ENCODE peak calls at places on chromosome 17, in four cellular contexts. One of them, this sample, is unnamed.

GRCh38 chr17:13476722-13477121 is 125.0 kb downstream of the HS3ST3A1 start:
- DNase-seq in K562: no peak
- DNase-seq in GM12878: no peak
- DNase-seq in HepG2: no peak
- DNase-seq in this sample: no peak

GRCh38 chr17:62150471-62150870 is 85.4 kb upstream of the MED13 start:
- DNase-seq in K562: no peak
- DNase-seq in GM12878: no peak
- DNase-seq in HepG2: no peak
- DNase-seq in this sample: no peak

GRCh38 chr17:48024149-48025039 is 13.2 kb downstream of the COPZ2 start:
- DNase-seq in HepG2: no peak
- DNase-seq in GM12878: no peak
- DNase-seq in K562: no peak
- DNase-seq in this sample: no peak

GRCh38 chr17:10107320-10108165 is 90.9 kb downstream of the GAS7 start:
- DNase-seq in HepG2: no peak
- DNase-seq in GM12878: no peak
- DNase-seq in K562: no peak
- DNase-seq in this sample: no peak

GRCh38 chr17:46876353-46876887 is 25.0 kb downstream of the WNT9B start:
- DNase-seq in K562: peak
- DNase-seq in HepG2: peak
- DNase-seq in GM12878: no peak
- DNase-seq in this sample: peak

GRCh38 chr17:10616502-10617119 is 40.5 kb downstream of the MYH3 start:
- DNase-seq in HepG2: peak
- DNase-seq in GM12878: no peak
- DNase-seq in K562: peak
- DNase-seq in this sample: peak

GRCh38 chr17:42659079-42659931 is at the start of gene TUBG2:
- DNase-seq in K562: no peak
- DNase-seq in GM12878: no peak
- DNase-seq in HepG2: peak
- DNase-seq in this sample: peak

GRCh38 chr17:36049643-36050042 is 14.4 kb upstream of the CCL18 start:
- DNase-seq in HepG2: no peak
- DNase-seq in GM12878: no peak
- DNase-seq in K562: no peak
- DNase-seq in this sample: no peak

GRCh38 chr17:76529224-76529642 is 8.3 kb downstream of the CYGB start:
- DNase-seq in HepG2: no peak
- DNase-seq in GM12878: no peak
- DNase-seq in K562: no peak
- DNase-seq in this sample: no peak

GRCh38 chr17:54968954-54969400 is 412 bp downstream of the STXBP4 start:
- DNase-seq in GM12878: no peak
- DNase-seq in HepG2: peak
- DNase-seq in K562: no peak
- DNase-seq in this sample: peak

GRCh38 chr17:77634710-77635109 is 323.8 kb upstream of the TNRC6C start:
- DNase-seq in K562: no peak
- DNase-seq in HepG2: no peak
- DNase-seq in GM12878: peak
- DNase-seq in this sample: no peak

GRCh38 chr17:31321481-31321880 is at the start of gene EVI2A:
- DNase-seq in HepG2: no peak
- DNase-seq in K562: no peak
- DNase-seq in GM12878: peak
- DNase-seq in this sample: no peak

GRCh38 chr17:19753049-19753444 is 4.9 kb upstream of the ALDH3A1 start:
- DNase-seq in K562: no peak
- DNase-seq in HepG2: no peak
- DNase-seq in GM12878: no peak
- DNase-seq in this sample: no peak

GRCh38 chr17:21171309-21171922 is 42.5 kb downstream of the TMEM11 start:
- DNase-seq in GM12878: peak
- DNase-seq in K562: no peak
- DNase-seq in HepG2: no peak
- DNase-seq in this sample: no peak

GRCh38 chr17:18227635-18228034 is 2.2 kb downstream of the LLGL1 start:
- DNase-seq in K562: no peak
- DNase-seq in GM12878: no peak
- DNase-seq in HepG2: no peak
- DNase-seq in this sample: no peak

GRCh38 chr17:7261377-7262191 is 694 bp downstream of the CLDN7 start:
- DNase-seq in GM12878: no peak
- DNase-seq in HepG2: no peak
- DNase-seq in K562: peak
- DNase-seq in this sample: no peak

GRCh38 chr17:17510456-17511292 is 14.5 kb upstream of the RASD1 start:
- DNase-seq in K562: no peak
- DNase-seq in HepG2: no peak
- DNase-seq in GM12878: no peak
- DNase-seq in this sample: no peak

GRCh38 chr17:56973520-56973919 is 4.4 kb upstream of the SCPEP1 start:
- DNase-seq in GM12878: no peak
- DNase-seq in K562: no peak
- DNase-seq in HepG2: no peak
- DNase-seq in this sample: no peak

GRCh38 chr17:81173761-81174160 is 7.7 kb upstream of the AATK start:
- DNase-seq in GM12878: no peak
- DNase-seq in HepG2: no peak
- DNase-seq in K562: no peak
- DNase-seq in this sample: no peak

GRCh38 chr17:48011405-48012150 is 26.0 kb downstream of the COPZ2 start:
- DNase-seq in GM12878: no peak
- DNase-seq in HepG2: peak
- DNase-seq in K562: peak
- DNase-seq in this sample: peak

GRCh38 chr17:32936894-32937500 is 9.0 kb downstream of the TMEM98 start:
- DNase-seq in K562: peak
- DNase-seq in HepG2: peak
- DNase-seq in GM12878: no peak
- DNase-seq in this sample: peak

GRCh38 chr17:81388612-81389367 is 6.5 kb upstream of the BAHCC1 start:
- DNase-seq in HepG2: peak
- DNase-seq in GM12878: no peak
- DNase-seq in K562: no peak
- DNase-seq in this sample: no peak

GRCh38 chr17:81735181-81736102 is 23.4 kb downstream of the SLC25A10 start:
- DNase-seq in K562: peak
- DNase-seq in GM12878: peak
- DNase-seq in HepG2: no peak
- DNase-seq in this sample: no peak

GRCh38 chr17:41635121-41636097 is 11.0 kb upstream of the KRT17 start:
- DNase-seq in K562: no peak
- DNase-seq in GM12878: no peak
- DNase-seq in HepG2: no peak
- DNase-seq in this sample: no peak

GRCh38 chr17:81578038-81578441 is 25.9 kb upstream of the FAAP100 start:
- DNase-seq in HepG2: peak
- DNase-seq in GM12878: no peak
- DNase-seq in K562: no peak
- DNase-seq in this sample: no peak

GRCh38 chr17:10114931-10115535 is 83.4 kb downstream of the GAS7 start:
- DNase-seq in HepG2: no peak
- DNase-seq in GM12878: peak
- DNase-seq in K562: no peak
- DNase-seq in this sample: no peak

GRCh38 chr17:81685108-81685507 is 1.3 kb downstream of the HGS start:
- DNase-seq in HepG2: no peak
- DNase-seq in GM12878: no peak
- DNase-seq in K562: no peak
- DNase-seq in this sample: no peak

GRCh38 chr17:81717049-81717765 is 5.1 kb downstream of the SLC25A10 start:
- DNase-seq in HepG2: no peak
- DNase-seq in GM12878: no peak
- DNase-seq in K562: no peak
- DNase-seq in this sample: no peak

GRCh38 chr17:81329927-81330883 is 35.1 kb upstream of the SLC38A10 start:
- DNase-seq in K562: no peak
- DNase-seq in HepG2: peak
- DNase-seq in GM12878: no peak
- DNase-seq in this sample: peak

GRCh38 chr17:42114118-42114517 is 1.6 kb upstream of the DHX58 start:
- DNase-seq in K562: no peak
- DNase-seq in GM12878: no peak
- DNase-seq in HepG2: no peak
- DNase-seq in this sample: no peak

DNA sequence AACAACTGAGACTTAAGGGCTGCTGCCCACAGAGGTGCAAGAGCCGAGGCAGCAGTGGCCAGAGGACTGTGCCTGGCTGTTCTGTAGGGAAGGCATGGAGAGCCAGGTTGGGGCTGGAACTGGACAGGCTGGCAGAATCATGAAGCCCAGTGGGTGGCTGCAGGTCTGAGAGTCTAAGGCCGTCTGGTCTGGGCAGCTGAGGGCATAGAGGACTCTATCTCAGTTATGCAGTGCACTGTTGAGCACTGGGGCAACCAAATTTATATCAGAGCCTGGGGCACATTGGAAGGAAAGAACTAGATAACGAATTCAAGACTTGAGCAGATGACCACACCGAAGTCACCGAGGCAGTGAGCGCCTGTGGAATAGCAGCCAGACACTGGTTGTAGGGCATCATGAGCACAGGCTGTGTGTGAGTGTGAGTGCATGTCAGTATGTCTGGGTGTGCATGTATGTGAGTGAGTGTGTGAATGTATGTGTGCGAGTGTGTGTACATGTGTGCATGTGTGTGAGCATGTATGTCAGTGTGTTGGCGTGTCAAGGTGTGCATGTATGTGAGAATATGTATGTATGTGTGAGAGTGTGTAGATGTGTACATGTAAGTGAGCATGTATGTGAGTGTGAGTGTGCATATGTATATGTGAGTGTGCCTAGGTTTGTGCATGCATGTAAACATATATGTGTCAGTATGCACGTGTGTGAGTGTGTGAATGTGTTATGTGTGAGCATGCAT is 36.9 kb downstream of the RGS9 start:
- DNase-seq in HepG2: no peak
- DNase-seq in GM12878: no peak
- DNase-seq in K562: no peak
- DNase-seq in this sample: no peak
- TF ChIP-seq FOXK2 in HepG2: no peak
- TF ChIP-seq FOXK2 in GM12878: no peak
- TF ChIP-seq FOXK2 in K562: no peak
- TF ChIP-seq FOXK2 in this sample: no peak

GRCh38 chr17:27569884-27570577 is 61.0 kb upstream of the LGALS9 start:
- DNase-seq in GM12878: no peak
- DNase-seq in K562: peak
- DNase-seq in HepG2: peak
- DNase-seq in this sample: no peak

GRCh38 chr17:27572665-27573064 is 58.3 kb upstream of the LGALS9 start:
- DNase-seq in K562: no peak
- DNase-seq in GM12878: no peak
- DNase-seq in HepG2: no peak
- DNase-seq in this sample: no peak

GRCh38 chr17:27570578-27570914 is 60.4 kb upstream of the LGALS9 start:
- DNase-seq in GM12878: no peak
- DNase-seq in K562: no peak
- DNase-seq in HepG2: no peak
- DNase-seq in this sample: no peak

GRCh38 chr17:27573548-27573947 is 57.4 kb upstream of the LGALS9 start:
- DNase-seq in GM12878: no peak
- DNase-seq in HepG2: no peak
- DNase-seq in K562: no peak
- DNase-seq in this sample: no peak

DNA sequence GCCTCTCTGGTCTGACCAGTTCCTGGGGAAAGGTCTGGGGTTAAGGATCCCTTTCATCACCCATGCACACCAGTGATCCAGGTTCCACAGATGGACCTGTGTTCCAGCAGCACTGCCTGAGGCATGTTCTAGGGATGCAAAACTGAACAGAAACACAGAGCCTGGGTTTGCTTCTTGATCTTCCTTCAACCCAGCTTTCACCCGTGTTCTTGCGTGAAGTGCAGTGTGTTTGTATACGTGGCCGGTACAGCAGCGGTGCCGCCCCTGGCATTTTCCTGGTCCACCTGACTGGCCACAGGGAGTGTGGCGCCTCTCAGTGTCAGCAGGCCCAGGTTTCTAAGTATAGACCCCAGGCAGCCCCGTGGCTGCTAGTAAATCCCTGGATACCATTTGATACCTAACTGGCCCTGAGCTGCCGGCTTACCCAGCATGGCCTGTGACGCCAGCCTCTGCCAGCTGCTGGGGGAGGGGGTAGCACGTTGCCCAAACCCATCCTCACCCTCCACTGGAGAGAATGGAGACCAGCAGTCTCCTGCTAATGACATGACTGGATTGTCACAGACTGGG is 59.3 kb upstream of the LGALS9 start:
- DNase-seq in GM12878: no peak
- DNase-seq in K562: no peak
- DNase-seq in HepG2: no peak
- DNase-seq in this sample: no peak
- TF ChIP-seq SP1 in GM12878: no peak
- TF ChIP-seq SP1 in K562: no peak
- TF ChIP-seq SP1 in HepG2: no peak
- TF ChIP-seq SP1 in this sample: no peak

GRCh38 chr17:51692917-51693316 is 432.6 kb downstream of the UTP18 start:
- DNase-seq in HepG2: no peak
- DNase-seq in K562: no peak
- DNase-seq in GM12878: no peak
- DNase-seq in this sample: no peak
- TF ChIP-seq TARDBP in HepG2: no peak
- TF ChIP-seq TARDBP in K562: no peak
- TF ChIP-seq TARDBP in GM12878: no peak
- TF ChIP-seq TARDBP in this sample: no peak

GRCh38 chr17:38528101-38528500 is 77.7 kb downstream of the SRCIN1 start:
- DNase-seq in K562: no peak
- DNase-seq in GM12878: no peak
- DNase-seq in HepG2: no peak
- DNase-seq in this sample: no peak
- TF ChIP-seq FOXK2 in K562: no peak
- TF ChIP-seq FOXK2 in GM12878: no peak
- TF ChIP-seq FOXK2 in HepG2: no peak
- TF ChIP-seq FOXK2 in this sample: no peak